ENCODE peak calls at places on chromosomes 11 and 22, in six cellular contexts. T, W, O, E, P and I are unnamed samples.

GRCh38 chr11:119169272-119169719 is 771 bp downstream of the NLRX1 start:
- DNase-seq in W (peak; percentile 44), P (peak; percentile 31), O (peak; percentile 35), E (peak; percentile 20), T (peak; percentile 24), I (peak; percentile 78)

GRCh38 chr11:11895672-11896071 is 53.9 kb downstream of the USP47 start:
- DNase-seq in E (peak; percentile 26), O (peak; percentile 31), W (no peak), P (peak; percentile 23), T (peak; percentile 43), I (peak; percentile 11)

GRCh38 chr11:93559681-93560080 is 16.5 kb upstream of the SMCO4 start:
- DNase-seq in E (no peak), W (no peak), T (no peak), P (no peak), O (no peak), I (no peak)

GRCh38 chr11:117193130-117194020 is 5.8 kb upstream of the TAGLN start:
- DNase-seq in O (no peak), E (no peak), P (no peak), W (no peak), T (no peak), I (no peak)

GRCh38 chr11:6778518-6778917 is 4.3 kb upstream of the OR2AG1 start:
- DNase-seq in P (no peak), W (no peak), T (no peak), E (no peak), O (no peak), I (no peak)

GRCh38 chr11:118699508-118700220 is 20.2 kb upstream of the TREH start:
- DNase-seq in P (no peak), E (no peak), T (no peak), W (no peak), O (no peak), I (no peak)

GRCh38 chr11:88799749-88800500 is 265.9 kb downstream of the GRM5 start:
- DNase-seq in O (peak; percentile 4), T (no peak), E (no peak), P (peak; percentile 24), W (no peak), I (no peak)

GRCh38 chr11:68051191-68052136 is 12.6 kb downstream of the TCIRG1 start:
- DNase-seq in E (no peak), O (no peak), W (no peak), P (no peak), T (no peak), I (no peak)

GRCh38 chr11:120467627-120468026 is 43.9 kb upstream of the GRIK4 start:
- DNase-seq in T (no peak), O (no peak), P (no peak), E (peak; percentile 4), W (no peak), I (no peak)

GRCh38 chr11:58334708-58335107 is 24.2 kb downstream of the OR5B17 start:
- DNase-seq in W (no peak), T (peak; percentile 37), E (peak; percentile 81), P (peak; percentile 89), O (peak; percentile 76), I (peak; percentile 47)

DNA sequence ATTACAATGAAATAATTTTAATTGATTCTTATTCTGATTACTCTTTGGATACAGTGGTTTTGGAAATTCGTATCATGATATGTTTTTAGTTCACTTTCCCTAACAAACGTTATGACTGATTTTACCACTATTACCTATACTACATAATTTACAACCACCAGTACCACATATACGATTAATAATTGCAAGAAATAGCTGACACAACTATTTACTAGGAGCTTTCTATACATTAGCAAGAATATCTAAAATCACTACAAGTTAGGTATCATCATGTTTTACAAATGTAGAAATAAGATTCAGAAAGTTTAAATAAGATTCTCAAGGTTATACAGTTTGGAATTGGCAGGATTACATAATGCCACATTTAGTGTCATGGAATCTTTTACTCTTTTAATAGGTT is 1401.1 kb upstream of the RAG2 start:
- DNase-seq in P (no peak), O (no peak), W (no peak), T (no peak), E (no peak), I (no peak)
- H3K4me3 ChIP-seq in P (no peak overlapping the region), O (no peak overlapping the region), W (no peak overlapping the region), T (no peak overlapping the region), E (no peak overlapping the region), I (no peak overlapping the region)

DNA sequence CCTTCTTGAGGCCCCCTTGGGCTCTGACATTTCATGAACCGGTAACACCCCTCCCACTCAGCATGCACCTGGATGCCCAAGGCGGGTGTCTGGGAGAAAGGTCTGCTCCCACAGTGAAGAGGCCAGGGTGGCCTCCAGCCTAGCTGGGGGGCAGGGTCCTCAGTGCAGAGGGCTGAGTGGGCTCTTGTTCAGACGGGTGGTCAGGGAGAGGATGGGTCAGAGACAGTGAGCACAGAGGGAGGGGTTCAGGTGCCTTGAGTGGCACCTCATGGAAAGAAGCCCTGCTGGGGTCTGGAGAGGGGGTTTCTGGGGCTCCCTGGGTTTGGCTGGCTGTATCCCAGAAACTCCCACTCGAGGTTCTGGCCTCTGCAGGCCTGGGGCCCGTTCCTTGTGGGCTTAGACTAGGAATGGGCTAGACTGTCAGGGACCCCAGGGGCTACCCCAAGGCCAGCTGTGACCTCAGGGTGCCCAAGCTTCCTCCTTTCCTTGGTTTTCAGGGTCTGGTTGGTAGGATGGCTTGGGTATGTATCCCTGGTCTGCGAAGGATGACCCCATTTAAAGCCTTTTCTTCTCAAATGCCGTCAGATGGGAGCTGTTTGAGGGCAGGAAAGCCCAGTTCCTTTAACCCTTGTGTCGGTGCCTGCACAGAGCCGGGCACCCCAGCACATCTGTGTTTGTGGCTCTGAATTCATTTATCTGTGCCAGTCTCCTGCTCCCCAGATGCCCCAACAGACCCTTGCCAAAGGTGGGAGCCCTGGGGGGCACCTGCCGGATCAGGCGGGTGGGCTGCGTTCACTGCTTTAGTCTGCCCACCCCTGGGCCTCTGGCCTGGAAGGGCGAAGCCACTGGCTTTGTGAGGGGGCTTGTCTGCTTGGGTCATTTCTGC is 1.3 kb downstream of the SYNGR1 start:
- DNase-seq in E (no peak), T (no peak), P (no peak), W (no peak), O (no peak), I (no peak)
- H3K4me3 ChIP-seq in E (peak overlapping the region; percentile 57), T (peak overlapping the region; percentile 82), P (no peak overlapping the region), W (no peak overlapping the region), O (peak overlapping the region; percentile 73), I (no peak overlapping the region)

GRCh38 chr22:29309332-29310064 is 3.0 kb downstream of the GAS2L1 start:
- DNase-seq in W (peak; percentile 56), T (peak; percentile 9), E (no peak), P (no peak), O (no peak), I (no peak)
- H3K4me3 ChIP-seq in W (peak overlapping the region; percentile 93), T (peak overlapping the region; percentile 32), E (no peak overlapping the region), P (no peak overlapping the region), O (no peak overlapping the region), I (no peak overlapping the region)

DNA sequence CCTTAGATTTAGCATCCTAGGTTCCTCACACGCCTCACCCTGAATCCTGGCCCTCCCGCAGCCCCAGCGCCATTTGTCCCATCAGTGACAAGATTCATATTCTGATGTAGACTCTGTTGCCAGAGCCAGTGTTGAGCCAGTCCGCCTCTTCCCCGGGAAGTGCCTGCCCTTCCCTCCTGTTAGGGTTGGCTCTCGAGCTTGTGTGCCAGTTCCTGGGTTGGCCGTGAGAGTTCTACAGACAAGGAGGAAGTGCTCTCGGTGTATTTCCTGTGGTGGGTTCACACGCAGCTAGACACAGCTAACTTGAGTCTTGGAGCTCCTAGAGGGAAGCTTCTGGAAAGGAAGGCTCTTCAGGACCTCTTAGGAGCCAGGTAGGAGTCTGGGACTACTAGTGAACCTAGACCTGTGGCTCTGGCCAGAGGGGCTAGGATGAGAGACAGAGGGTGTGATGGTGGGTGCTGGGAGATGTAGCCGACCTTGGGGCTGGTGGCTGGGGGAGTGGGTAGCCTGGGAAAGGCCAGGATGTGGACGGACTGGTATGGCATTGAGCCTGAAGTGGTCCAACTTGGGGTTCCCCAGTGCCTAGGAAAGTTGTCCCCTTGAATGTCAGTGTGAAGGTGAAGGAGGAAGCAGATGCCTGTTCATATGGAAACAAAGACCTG is at the start of gene IL18BP:
- DNase-seq in T (no peak), O (no peak), E (no peak), W (no peak), P (no peak), I (peak; percentile 27)
- H3K4me3 ChIP-seq in T (peak within 1 kb of the TSS; percentile 25), O (peak within 1 kb of the TSS; percentile 14), E (no peak within 1 kb of the TSS), W (peak within 1 kb of the TSS; percentile 9), P (no peak within 1 kb of the TSS), I (no peak within 1 kb of the TSS)

DNA sequence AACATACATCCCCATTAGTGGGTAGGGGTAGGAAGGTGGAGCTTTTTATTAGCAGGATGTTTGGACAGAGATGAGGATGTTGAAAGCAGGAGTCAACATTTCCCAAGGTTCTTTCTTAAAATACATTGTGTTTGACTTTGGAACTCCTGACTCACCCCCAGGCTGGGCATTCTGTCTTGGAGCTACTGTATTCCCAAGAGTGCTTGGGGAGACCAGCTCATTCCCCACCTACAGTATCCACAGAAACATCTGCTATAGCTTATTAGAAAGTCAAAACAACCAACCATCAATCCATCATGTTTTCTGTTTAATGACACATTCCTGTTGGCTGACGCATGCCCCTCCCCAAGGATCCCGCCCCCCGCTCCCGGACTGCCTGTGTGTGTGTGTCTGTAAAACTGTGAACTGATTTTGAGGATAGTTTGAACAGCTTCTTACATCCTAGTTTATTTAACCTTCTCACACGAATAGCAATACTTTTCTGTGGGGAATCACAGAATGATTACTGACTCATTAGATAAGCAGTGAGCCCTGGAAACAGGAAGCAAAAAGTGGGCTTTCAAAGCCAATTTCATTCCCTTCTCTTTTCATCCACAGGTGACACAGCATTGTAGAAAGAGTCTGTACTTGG is 109.6 kb downstream of the CCDC81 start:
- DNase-seq in W (peak; percentile 86), T (peak; percentile 71), O (peak; percentile 100), E (peak; percentile 95), P (peak; percentile 100), I (peak; percentile 6)
- H3K4me3 ChIP-seq in W (no peak overlapping the region), T (no peak overlapping the region), O (no peak overlapping the region), E (no peak overlapping the region), P (no peak overlapping the region), I (no peak overlapping the region)

GRCh38 chr11:46366260-46366659 is 15.2 kb upstream of the MDK start:
- DNase-seq in E (no peak), P (no peak), T (no peak), W (no peak), O (no peak), I (no peak)

GRCh38 chr11:46364791-46365190 is 16.7 kb upstream of the MDK start:
- DNase-seq in P (no peak), W (no peak), O (no peak), T (no peak), E (no peak), I (no peak)

GRCh38 chr11:46367916-46368267 is 13.6 kb upstream of the MDK start:
- DNase-seq in E (no peak), P (no peak), O (no peak), W (no peak), T (no peak), I (no peak)

GRCh38 chr11:46367244-46367915 is 14.1 kb upstream of the MDK start:
- DNase-seq in E (peak; percentile 57), O (peak; percentile 44), P (peak; percentile 68), T (peak; percentile 75), W (peak; percentile 52), I (no peak)

DNA sequence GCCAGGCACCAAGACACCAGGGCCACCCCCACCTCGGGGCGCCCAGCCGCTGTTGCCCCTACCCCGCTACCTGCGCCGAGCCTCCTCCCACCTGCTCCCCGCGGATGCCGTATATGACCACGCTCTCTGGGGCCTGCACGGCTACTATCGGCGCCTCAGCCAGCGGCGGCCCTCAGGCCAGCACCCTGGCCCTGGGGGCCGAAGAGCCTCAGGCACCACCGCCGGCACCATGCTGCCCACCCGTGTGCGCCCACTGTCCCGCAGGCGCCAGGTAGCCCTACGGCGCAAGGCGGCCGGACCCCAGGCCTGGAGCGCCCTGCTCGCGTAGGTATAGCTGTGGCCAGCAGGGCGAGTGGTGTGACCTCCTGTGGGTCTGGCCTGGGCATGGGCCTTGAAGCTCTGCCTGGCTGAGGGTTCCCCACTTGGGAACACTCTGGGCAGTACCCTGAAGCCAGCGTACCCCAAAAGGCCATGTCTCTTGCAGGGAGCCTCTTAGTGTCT is 14.8 kb upstream of the MDK start:
- DNase-seq in P (no peak), O (no peak), T (no peak), W (no peak), E (no peak), I (no peak)
- H3K4me3 ChIP-seq in P (no peak overlapping the region), O (no peak overlapping the region), T (no peak overlapping the region), W (no peak overlapping the region), E (no peak overlapping the region), I (no peak overlapping the region)